ENCODE peak calls at places on chromosomes 5 and 9, in four cellular contexts. One of them, this sample, is unnamed.

GRCh38 chr5:136020383-136021015 is 8.3 kb upstream of the TGFBI start:
- DNase-seq in K562: peak
- DNase-seq in HepG2: peak
- DNase-seq in GM12878: no peak
- DNase-seq in this sample: no peak

GRCh38 chr5:93791520-93791972 is 50.1 kb upstream of the POU5F2 start:
- DNase-seq in HepG2: peak
- DNase-seq in GM12878: no peak
- DNase-seq in K562: no peak
- DNase-seq in this sample: no peak

GRCh38 chr5:6402939-6403338 is 24.6 kb upstream of the MED10 start:
- DNase-seq in HepG2: no peak
- DNase-seq in K562: no peak
- DNase-seq in GM12878: peak
- DNase-seq in this sample: no peak

GRCh38 chr9:137044502-137045177 is 1.3 kb downstream of the NPDC1 start:
- DNase-seq in K562: no peak
- DNase-seq in HepG2: no peak
- DNase-seq in GM12878: no peak
- DNase-seq in this sample: no peak

GRCh38 chr9:83544002-83544698 is 5.9 kb upstream of the FRMD3 start:
- DNase-seq in GM12878: peak
- DNase-seq in HepG2: peak
- DNase-seq in K562: peak
- DNase-seq in this sample: peak

GRCh38 chr5:64678400-64678799 is 11.9 kb upstream of the SHISAL2B start:
- DNase-seq in HepG2: no peak
- DNase-seq in K562: no peak
- DNase-seq in GM12878: no peak
- DNase-seq in this sample: no peak

GRCh38 chr5:150386024-150386855 is 26.5 kb downstream of the CD74 start:
- DNase-seq in K562: no peak
- DNase-seq in HepG2: no peak
- DNase-seq in GM12878: no peak
- DNase-seq in this sample: no peak

GRCh38 chr9:105142406-105143092 is 101.9 kb upstream of the SLC44A1 start:
- DNase-seq in GM12878: no peak
- DNase-seq in K562: no peak
- DNase-seq in HepG2: no peak
- DNase-seq in this sample: no peak

GRCh38 chr5:76472338-76473336 is 69.6 kb downstream of the IQGAP2 start:
- DNase-seq in K562: no peak
- DNase-seq in GM12878: no peak
- DNase-seq in HepG2: peak
- DNase-seq in this sample: no peak

GRCh38 chr5:150464554-150465012 is 15.0 kb upstream of the RPS14 start:
- DNase-seq in HepG2: no peak
- DNase-seq in K562: no peak
- DNase-seq in GM12878: no peak
- DNase-seq in this sample: no peak

GRCh38 chr5:168916852-168917251 is 337.7 kb upstream of the PANK3 start:
- DNase-seq in HepG2: no peak
- DNase-seq in K562: no peak
- DNase-seq in GM12878: no peak
- DNase-seq in this sample: no peak

GRCh38 chr9:134871941-134872340 is 8.7 kb upstream of the FCN2 start:
- DNase-seq in K562: no peak
- DNase-seq in GM12878: no peak
- DNase-seq in HepG2: no peak
- DNase-seq in this sample: no peak

GRCh38 chr9:69370430-69370829 is 45.4 kb downstream of the ENTREP1 start:
- DNase-seq in GM12878: no peak
- DNase-seq in HepG2: no peak
- DNase-seq in K562: no peak
- DNase-seq in this sample: no peak

GRCh38 chr9:69376651-69377050 is 51.6 kb downstream of the ENTREP1 start:
- DNase-seq in K562: no peak
- DNase-seq in HepG2: no peak
- DNase-seq in GM12878: no peak
- DNase-seq in this sample: no peak

DNA sequence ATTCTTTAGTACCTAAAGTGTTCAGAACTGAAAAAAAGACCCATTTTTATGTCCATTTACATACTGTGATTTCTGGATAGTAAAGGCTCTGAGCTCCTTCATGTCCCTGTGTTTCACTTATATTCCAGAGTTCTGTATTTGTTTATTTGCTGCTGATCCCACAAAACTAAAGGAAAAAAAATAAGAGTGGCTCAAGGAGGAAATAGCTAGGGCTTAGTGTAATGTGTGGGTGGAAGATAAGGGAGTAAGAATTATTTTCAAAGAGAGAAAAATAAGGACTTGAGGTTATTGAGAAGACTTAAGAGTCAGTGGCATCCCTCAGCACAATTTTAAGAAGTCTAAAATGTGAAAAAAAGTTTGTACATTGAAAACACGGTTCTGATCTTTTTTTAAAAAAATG is 46.0 kb downstream of the ENTREP1 start:
- DNase-seq in HepG2: no peak
- DNase-seq in GM12878: no peak
- DNase-seq in K562: no peak
- DNase-seq in this sample: no peak
- TF ChIP-seq TARDBP in HepG2: no peak
- TF ChIP-seq TARDBP in GM12878: no peak
- TF ChIP-seq TARDBP in K562: no peak
- TF ChIP-seq TARDBP in this sample: no peak

GRCh38 chr5:1961952-1962595 is 79.3 kb upstream of the IRX4 start:
- DNase-seq in K562: no peak
- DNase-seq in GM12878: no peak
- DNase-seq in HepG2: no peak
- DNase-seq in this sample: no peak
- TF ChIP-seq TARDBP in K562: no peak
- TF ChIP-seq TARDBP in GM12878: no peak
- TF ChIP-seq TARDBP in HepG2: no peak
- TF ChIP-seq TARDBP in this sample: no peak

GRCh38 chr9:133786936-133787748 is 49.0 kb upstream of the SARDH start:
- DNase-seq in K562: no peak
- DNase-seq in GM12878: no peak
- DNase-seq in HepG2: no peak
- DNase-seq in this sample: no peak

GRCh38 chr9:133787749-133788015 is 49.5 kb upstream of the SARDH start:
- DNase-seq in K562: peak
- DNase-seq in GM12878: peak
- DNase-seq in HepG2: no peak
- DNase-seq in this sample: peak

GRCh38 chr9:133784731-133785561 is 46.8 kb upstream of the SARDH start:
- DNase-seq in HepG2: no peak
- DNase-seq in K562: no peak
- DNase-seq in GM12878: no peak
- DNase-seq in this sample: no peak

GRCh38 chr9:133786371-133786753 is 48.2 kb upstream of the SARDH start:
- DNase-seq in GM12878: peak
- DNase-seq in HepG2: no peak
- DNase-seq in K562: no peak
- DNase-seq in this sample: no peak

GRCh38 chr9:133785753-133786370 is 47.7 kb upstream of the SARDH start:
- DNase-seq in HepG2: no peak
- DNase-seq in K562: no peak
- DNase-seq in GM12878: no peak
- DNase-seq in this sample: no peak
- TF ChIP-seq TARDBP in HepG2: no peak
- TF ChIP-seq TARDBP in K562: no peak
- TF ChIP-seq TARDBP in GM12878: no peak
- TF ChIP-seq TARDBP in this sample: no peak

GRCh38 chr5:137649228-137649890 is 86.5 kb downstream of the KLHL3 start:
- DNase-seq in HepG2: no peak
- DNase-seq in K562: no peak
- DNase-seq in GM12878: no peak
- DNase-seq in this sample: no peak
- TF ChIP-seq TARDBP in HepG2: no peak
- TF ChIP-seq TARDBP in K562: no peak
- TF ChIP-seq TARDBP in GM12878: no peak
- TF ChIP-seq TARDBP in this sample: no peak

GRCh38 chr9:115628426-115628825 is 510.5 kb upstream of the TNC start:
- DNase-seq in GM12878: no peak
- DNase-seq in K562: no peak
- DNase-seq in HepG2: no peak
- DNase-seq in this sample: no peak

GRCh38 chr9:115625954-115626353 is 508.0 kb upstream of the TNC start:
- DNase-seq in K562: no peak
- DNase-seq in HepG2: no peak
- DNase-seq in GM12878: no peak
- DNase-seq in this sample: no peak

GRCh38 chr9:115633099-115633498 is 515.1 kb upstream of the TNC start:
- DNase-seq in GM12878: no peak
- DNase-seq in K562: no peak
- DNase-seq in HepG2: no peak
- DNase-seq in this sample: no peak

GRCh38 chr9:115627511-115627910 is 509.6 kb upstream of the TNC start:
- DNase-seq in K562: no peak
- DNase-seq in GM12878: no peak
- DNase-seq in HepG2: no peak
- DNase-seq in this sample: no peak

GRCh38 chr9:115630126-115630840 is 512.3 kb upstream of the TNC start:
- DNase-seq in K562: no peak
- DNase-seq in GM12878: no peak
- DNase-seq in HepG2: no peak
- DNase-seq in this sample: no peak
- TF ChIP-seq TARDBP in K562: no peak
- TF ChIP-seq TARDBP in GM12878: no peak
- TF ChIP-seq TARDBP in HepG2: no peak
- TF ChIP-seq TARDBP in this sample: no peak

DNA sequence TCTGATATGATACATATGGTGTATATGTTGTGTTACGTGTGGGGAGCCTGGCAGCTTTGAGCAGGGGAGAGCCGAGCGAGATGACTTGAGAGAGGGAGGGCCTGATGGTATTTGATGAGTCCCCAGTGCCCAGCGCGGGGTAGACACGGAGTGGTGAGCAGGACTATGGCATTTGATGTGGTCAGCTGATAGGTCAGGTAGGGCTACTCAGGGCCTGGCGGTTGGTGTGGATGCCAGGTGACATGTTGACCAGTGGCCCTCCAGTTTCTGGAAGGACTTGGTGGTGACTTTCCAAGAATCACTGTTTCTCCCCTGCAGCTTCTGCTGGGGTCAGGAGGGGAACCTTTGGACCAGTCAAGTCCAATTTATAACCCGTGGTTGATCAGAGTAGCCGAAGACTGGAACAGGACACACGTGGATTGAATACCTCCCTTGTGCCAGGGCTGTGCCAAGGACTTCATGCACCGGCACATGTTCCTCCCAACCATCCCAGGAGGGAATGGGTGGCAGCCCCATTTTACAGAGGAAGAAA is 148.8 kb downstream of the RGS3 start:
- DNase-seq in GM12878: no peak
- DNase-seq in K562: no peak
- DNase-seq in HepG2: no peak
- DNase-seq in this sample: no peak
- TF ChIP-seq TARDBP in GM12878: no peak
- TF ChIP-seq TARDBP in K562: no peak
- TF ChIP-seq TARDBP in HepG2: no peak
- TF ChIP-seq TARDBP in this sample: no peak

GRCh38 chr9:70165006-70165602 is 93.7 kb upstream of the SMC5 start:
- DNase-seq in GM12878: no peak
- DNase-seq in K562: no peak
- DNase-seq in HepG2: no peak
- DNase-seq in this sample: no peak

GRCh38 chr9:70161414-70161732 is 97.4 kb upstream of the SMC5 start:
- DNase-seq in K562: no peak
- DNase-seq in GM12878: no peak
- DNase-seq in HepG2: no peak
- DNase-seq in this sample: no peak

GRCh38 chr9:70159630-70160029 is 99.1 kb upstream of the SMC5 start:
- DNase-seq in GM12878: no peak
- DNase-seq in HepG2: no peak
- DNase-seq in K562: no peak
- DNase-seq in this sample: no peak

GRCh38 chr9:70156729-70157128 is 102.0 kb upstream of the SMC5 start:
- DNase-seq in K562: no peak
- DNase-seq in HepG2: no peak
- DNase-seq in GM12878: no peak
- DNase-seq in this sample: no peak

GRCh38 chr9:70160672-70161413 is 97.9 kb upstream of the SMC5 start:
- DNase-seq in K562: no peak
- DNase-seq in GM12878: no peak
- DNase-seq in HepG2: no peak
- DNase-seq in this sample: no peak
- TF ChIP-seq TARDBP in K562: no peak
- TF ChIP-seq TARDBP in GM12878: no peak
- TF ChIP-seq TARDBP in HepG2: no peak
- TF ChIP-seq TARDBP in this sample: no peak

DNA sequence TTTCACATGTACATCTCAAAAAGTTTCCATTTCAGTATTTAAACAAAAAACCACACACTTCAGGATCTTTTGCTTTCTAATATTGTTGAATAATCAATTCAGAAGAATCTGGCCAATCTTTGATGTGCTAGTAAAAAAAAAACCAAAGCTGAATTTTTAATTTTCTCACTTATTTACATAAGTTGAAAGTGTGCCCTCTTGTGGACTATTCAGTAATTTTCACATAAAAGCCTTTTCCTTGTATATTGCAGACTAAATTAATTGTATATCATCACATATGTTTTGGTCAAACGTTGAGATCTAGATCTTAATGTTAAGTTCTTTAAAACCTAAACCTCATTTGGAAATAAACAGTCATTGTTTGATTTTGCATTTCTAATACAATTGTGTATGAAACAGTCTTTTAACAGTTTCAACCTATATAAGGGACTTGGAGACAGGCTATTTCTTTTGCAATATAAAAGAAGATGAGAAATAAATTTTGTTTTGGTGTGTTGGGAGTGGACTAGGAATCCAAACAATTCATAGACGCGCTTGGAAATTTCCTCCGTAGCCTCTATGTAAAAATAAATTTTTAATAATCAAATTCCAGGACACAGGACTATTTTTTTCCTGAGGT is 68.1 kb downstream of the NIPBL start:
- DNase-seq in K562: peak
- DNase-seq in HepG2: peak
- DNase-seq in GM12878: no peak
- DNase-seq in this sample: no peak
- TF ChIP-seq TARDBP in K562: no peak
- TF ChIP-seq TARDBP in HepG2: no peak
- TF ChIP-seq TARDBP in GM12878: no peak
- TF ChIP-seq TARDBP in this sample: no peak